ENCODE peak calls at places on chromosome 17, in four cellular contexts. One of them, this sample, is unnamed.

GRCh38 chr17:41621916-41622315 is 2.5 kb downstream of the KRT17 start:
- DNase-seq in K562: no peak
- DNase-seq in HepG2: no peak
- DNase-seq in GM12878: no peak
- DNase-seq in this sample: no peak

GRCh38 chr17:40069751-40070643 is 7.2 kb downstream of the THRA start:
- DNase-seq in K562: peak
- DNase-seq in HepG2: no peak
- DNase-seq in GM12878: no peak
- DNase-seq in this sample: no peak

GRCh38 chr17:4734857-4735475 is 3.7 kb downstream of the MED11 start:
- DNase-seq in K562: no peak
- DNase-seq in HepG2: no peak
- DNase-seq in GM12878: no peak
- DNase-seq in this sample: no peak

GRCh38 chr17:43211480-43212402 is at the start of gene TMEM106A:
- DNase-seq in K562: no peak
- DNase-seq in HepG2: peak
- DNase-seq in GM12878: peak
- DNase-seq in this sample: no peak

GRCh38 chr17:28747046-28747691 is 3.4 kb downstream of the TRAF4 start:
- DNase-seq in K562: peak
- DNase-seq in HepG2: no peak
- DNase-seq in GM12878: no peak
- DNase-seq in this sample: no peak

GRCh38 chr17:81394831-81395599 is at the start of gene BAHCC1:
- DNase-seq in K562: peak
- DNase-seq in HepG2: peak
- DNase-seq in GM12878: no peak
- DNase-seq in this sample: peak

GRCh38 chr17:17774009-17774881 is 62.5 kb downstream of the SREBF1 start:
- DNase-seq in K562: no peak
- DNase-seq in HepG2: no peak
- DNase-seq in GM12878: no peak
- DNase-seq in this sample: no peak

GRCh38 chr17:44766409-44767038 is 7.7 kb downstream of the ADAM11 start:
- DNase-seq in K562: no peak
- DNase-seq in HepG2: no peak
- DNase-seq in GM12878: no peak
- DNase-seq in this sample: no peak

GRCh38 chr17:16909472-16909871 is 62.4 kb downstream of the TNFRSF13B start:
- DNase-seq in K562: no peak
- DNase-seq in HepG2: no peak
- DNase-seq in GM12878: no peak
- DNase-seq in this sample: no peak

GRCh38 chr17:31580331-31581021 is 189.0 kb downstream of the RAB11FIP4 start:
- DNase-seq in K562: no peak
- DNase-seq in HepG2: no peak
- DNase-seq in GM12878: no peak
- DNase-seq in this sample: no peak

GRCh38 chr17:27457731-27458523 is 1.7 kb downstream of the KSR1 start:
- DNase-seq in K562: peak
- DNase-seq in HepG2: peak
- DNase-seq in GM12878: no peak
- DNase-seq in this sample: peak

GRCh38 chr17:74431568-74432483 is at the start of gene GPRC5C:
- DNase-seq in K562: peak
- DNase-seq in HepG2: peak
- DNase-seq in GM12878: no peak
- DNase-seq in this sample: peak

GRCh38 chr17:5485270-5486205 is at the start of gene DERL2:
- DNase-seq in K562: peak
- DNase-seq in HepG2: peak
- DNase-seq in GM12878: no peak
- DNase-seq in this sample: peak

GRCh38 chr17:58120195-58120822 is 27.9 kb upstream of the OR4D1 start:
- DNase-seq in K562: peak
- DNase-seq in HepG2: peak
- DNase-seq in GM12878: no peak
- DNase-seq in this sample: peak

GRCh38 chr17:80859004-80859941 is 132.4 kb upstream of the CHMP6 start:
- DNase-seq in K562: no peak
- DNase-seq in HepG2: no peak
- DNase-seq in GM12878: no peak
- DNase-seq in this sample: no peak

GRCh38 chr17:77443743-77444260 is 303.0 kb downstream of the SEC14L1 start:
- DNase-seq in K562: no peak
- DNase-seq in HepG2: no peak
- DNase-seq in GM12878: no peak
- DNase-seq in this sample: no peak

GRCh38 chr17:66450008-66450856 is 147.8 kb downstream of the PRKCA start:
- DNase-seq in K562: no peak
- DNase-seq in HepG2: peak
- DNase-seq in GM12878: no peak
- DNase-seq in this sample: no peak

GRCh38 chr17:6558932-6559752 is 2.8 kb upstream of the PITPNM3 start:
- DNase-seq in K562: no peak
- DNase-seq in HepG2: no peak
- DNase-seq in GM12878: no peak
- DNase-seq in this sample: no peak

GRCh38 chr17:47663997-47664941 is 14.6 kb downstream of the KPNB1 start:
- DNase-seq in K562: peak
- DNase-seq in HepG2: peak
- DNase-seq in GM12878: peak
- DNase-seq in this sample: peak

GRCh38 chr17:54269886-54270285 is 447.2 kb downstream of the KIF2B start:
- DNase-seq in K562: no peak
- DNase-seq in HepG2: no peak
- DNase-seq in GM12878: no peak
- DNase-seq in this sample: no peak

GRCh38 chr17:7798839-7799238 is 35.2 kb upstream of the KDM6B start:
- DNase-seq in K562: no peak
- DNase-seq in HepG2: no peak
- DNase-seq in GM12878: no peak
- DNase-seq in this sample: no peak

GRCh38 chr17:18860161-18860972 is 2.4 kb downstream of the PRPSAP2 start:
- DNase-seq in K562: no peak
- DNase-seq in HepG2: no peak
- DNase-seq in GM12878: peak
- DNase-seq in this sample: no peak

GRCh38 chr17:65463242-65463641 is 98.2 kb downstream of the AXIN2 start:
- DNase-seq in K562: no peak
- DNase-seq in HepG2: no peak
- DNase-seq in GM12878: no peak
- DNase-seq in this sample: no peak

GRCh38 chr17:83116783-83117555 is 37.6 kb downstream of the METRNL start:
- DNase-seq in K562: no peak
- DNase-seq in HepG2: no peak
- DNase-seq in GM12878: no peak
- DNase-seq in this sample: no peak

GRCh38 chr17:14919580-14920160 is 345.5 kb downstream of the PMP22 start:
- DNase-seq in K562: no peak
- DNase-seq in HepG2: no peak
- DNase-seq in GM12878: no peak
- DNase-seq in this sample: no peak

GRCh38 chr17:41613277-41614082 is 913 bp upstream of the KRT16 start:
- DNase-seq in K562: no peak
- DNase-seq in HepG2: no peak
- DNase-seq in GM12878: no peak
- DNase-seq in this sample: no peak

GRCh38 chr17:45745843-45746494 is 38.2 kb upstream of the CRHR1 start:
- DNase-seq in K562: no peak
- DNase-seq in HepG2: no peak
- DNase-seq in GM12878: no peak
- DNase-seq in this sample: no peak

GRCh38 chr17:40122466-40122943 is 734 bp downstream of the MSL1 start:
- DNase-seq in K562: peak
- DNase-seq in HepG2: no peak
- DNase-seq in GM12878: no peak
- DNase-seq in this sample: no peak

GRCh38 chr17:81004336-81005015 is 12.8 kb downstream of the CHMP6 start:
- DNase-seq in K562: peak
- DNase-seq in HepG2: no peak
- DNase-seq in GM12878: no peak
- DNase-seq in this sample: no peak

GRCh38 chr17:70552230-70552981 is 383.1 kb downstream of the KCNJ2 start:
- DNase-seq in K562: peak
- DNase-seq in HepG2: peak
- DNase-seq in GM12878: peak
- DNase-seq in this sample: peak

GRCh38 chr17:1882836-1883235 is 53.0 kb downstream of the RPA1 start:
- DNase-seq in K562: peak
- DNase-seq in HepG2: peak
- DNase-seq in GM12878: no peak
- DNase-seq in this sample: peak

GRCh38 chr17:63611354-63611753 is 10.7 kb downstream of the TACO1 start:
- DNase-seq in K562: no peak
- DNase-seq in HepG2: no peak
- DNase-seq in GM12878: no peak
- DNase-seq in this sample: no peak

GRCh38 chr17:17809527-17810373 is 27.0 kb downstream of the SREBF1 start:
- DNase-seq in K562: no peak
- DNase-seq in HepG2: no peak
- DNase-seq in GM12878: no peak
- DNase-seq in this sample: peak

GRCh38 chr17:75763613-75764416 is 1.2 kb downstream of the GALK1 start:
- DNase-seq in K562: peak
- DNase-seq in HepG2: peak
- DNase-seq in GM12878: no peak
- DNase-seq in this sample: no peak

GRCh38 chr17:7216242-7217112 is 3.2 kb downstream of the DLG4 start:
- DNase-seq in K562: no peak
- DNase-seq in HepG2: no peak
- DNase-seq in GM12878: no peak
- DNase-seq in this sample: no peak

GRCh38 chr17:77214743-77215142 is 74.0 kb downstream of the SEC14L1 start:
- DNase-seq in K562: no peak
- DNase-seq in HepG2: peak
- DNase-seq in GM12878: no peak
- DNase-seq in this sample: peak

GRCh38 chr17:78993241-78993956 is 13.7 kb upstream of the LGALS3BP start:
- DNase-seq in K562: peak
- DNase-seq in HepG2: peak
- DNase-seq in GM12878: no peak
- DNase-seq in this sample: peak
- TF ChIP-seq TARDBP in K562: no peak
- TF ChIP-seq TARDBP in HepG2: no peak
- TF ChIP-seq TARDBP in GM12878: no peak
- TF ChIP-seq TARDBP in this sample: no peak

DNA sequence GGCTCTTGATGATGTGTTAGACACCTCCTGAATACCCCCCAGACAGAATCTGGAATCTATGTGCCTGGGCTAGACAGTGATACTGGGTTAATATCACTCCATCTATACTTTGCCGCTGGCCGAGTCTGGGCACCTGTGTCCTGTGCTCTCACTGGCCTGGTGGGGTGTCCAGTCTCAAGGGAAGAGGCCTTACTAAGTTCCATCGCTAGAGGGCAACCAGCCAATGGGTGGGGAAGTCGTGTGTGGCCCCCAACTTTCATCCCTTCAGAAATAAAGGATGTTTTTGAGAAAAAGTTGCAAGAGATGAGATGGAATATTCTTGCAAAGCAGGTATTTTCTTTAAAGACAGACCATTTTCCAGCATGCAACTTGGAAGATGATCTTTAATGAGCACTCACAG is 1.6 kb upstream of the GLP2R start:
- DNase-seq in K562: peak
- DNase-seq in HepG2: no peak
- DNase-seq in GM12878: no peak
- DNase-seq in this sample: peak
- TF ChIP-seq TARDBP in K562: no peak
- TF ChIP-seq TARDBP in HepG2: no peak
- TF ChIP-seq TARDBP in GM12878: no peak
- TF ChIP-seq TARDBP in this sample: no peak

GRCh38 chr17:37392024-37392590 is 14.5 kb downstream of the ACACA start:
- DNase-seq in K562: no peak
- DNase-seq in HepG2: no peak
- DNase-seq in GM12878: no peak
- DNase-seq in this sample: no peak
- TF ChIP-seq TARDBP in K562: no peak
- TF ChIP-seq TARDBP in HepG2: no peak
- TF ChIP-seq TARDBP in GM12878: no peak
- TF ChIP-seq TARDBP in this sample: no peak

DNA sequence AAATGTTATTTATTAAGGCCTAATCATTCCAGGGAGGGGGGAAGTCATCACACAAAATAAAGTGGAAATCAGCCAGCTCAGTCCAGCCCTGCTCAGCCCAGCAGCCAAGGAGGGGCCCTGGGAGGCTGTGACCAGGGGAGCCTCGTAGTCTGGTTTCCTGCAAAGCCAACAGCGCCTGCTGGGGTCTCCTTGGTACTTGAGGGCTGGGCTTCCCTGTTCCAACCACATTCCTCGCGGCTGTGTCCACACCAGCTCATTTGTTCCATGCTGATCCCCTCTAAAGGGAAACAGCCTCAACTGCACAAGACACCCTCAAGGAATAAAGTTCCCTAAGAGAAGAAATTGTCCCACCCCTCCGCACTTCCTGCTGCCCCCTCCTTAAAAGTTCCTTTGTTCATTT is 154.0 kb downstream of the TMEM132E start:
- DNase-seq in K562: no peak
- DNase-seq in HepG2: no peak
- DNase-seq in GM12878: no peak
- DNase-seq in this sample: no peak
- TF ChIP-seq TARDBP in K562: no peak
- TF ChIP-seq TARDBP in HepG2: no peak
- TF ChIP-seq TARDBP in GM12878: no peak
- TF ChIP-seq TARDBP in this sample: no peak

GRCh38 chr17:72735089-72735488 is 357.4 kb downstream of the SLC39A11 start:
- DNase-seq in K562: no peak
- DNase-seq in HepG2: no peak
- DNase-seq in GM12878: no peak
- DNase-seq in this sample: no peak

GRCh38 chr17:72734611-72735010 is 357.9 kb downstream of the SLC39A11 start:
- DNase-seq in K562: no peak
- DNase-seq in HepG2: no peak
- DNase-seq in GM12878: no peak
- DNase-seq in this sample: no peak

GRCh38 chr17:72733619-72734282 is 358.7 kb downstream of the SLC39A11 start:
- DNase-seq in K562: no peak
- DNase-seq in HepG2: peak
- DNase-seq in GM12878: no peak
- DNase-seq in this sample: no peak

GRCh38 chr17:72735602-72736001 is 356.9 kb downstream of the SLC39A11 start:
- DNase-seq in K562: no peak
- DNase-seq in HepG2: no peak
- DNase-seq in GM12878: no peak
- DNase-seq in this sample: no peak

GRCh38 chr17:72732893-72733618 is 359.4 kb downstream of the SLC39A11 start:
- DNase-seq in K562: no peak
- DNase-seq in HepG2: no peak
- DNase-seq in GM12878: no peak
- DNase-seq in this sample: no peak
- TF ChIP-seq TARDBP in K562: no peak
- TF ChIP-seq TARDBP in HepG2: no peak
- TF ChIP-seq TARDBP in GM12878: no peak
- TF ChIP-seq TARDBP in this sample: no peak

This sample was measured in HEK293T.